ENCODE peak calls at places on chromosomes 13 and 19, in four cellular contexts. H is WTC11, E is HCT116, O is GM12878. W is an unnamed sample.
A peak's percentile ranks its signal among the peaks of the same experiment; 100 is the strongest.

GRCh38 chr19:18538115-18538514 is 5.3 kb downstream of the FKBP8 start:
- DNase-seq in O (no peak), E (no peak), H (no peak), W (no peak)

GRCh38 chr19:408441-409005 is 424 bp downstream of the C2CD4C start:
- DNase-seq in E (no peak), H (no peak), O (no peak), W (no peak)

GRCh38 chr19:13478576-13478975 is 27.7 kb downstream of the CACNA1A start:
- DNase-seq in H (no peak), E (no peak), O (no peak), W (no peak)

GRCh38 chr13:26952551-26953138 is 192.1 kb upstream of the GPR12 start:
- DNase-seq in O (no peak), H (no peak), E (no peak), W (no peak)

GRCh38 chr19:18879579-18880373 is 16.2 kb downstream of the CERS1 start:
- DNase-seq in H (peak; percentile 85), O (no peak), E (peak; percentile 46), W (peak; percentile 91)

GRCh38 chr19:6352381-6353165 is 8.8 kb upstream of the CLPP start:
- DNase-seq in O (no peak), E (no peak), H (no peak), W (no peak)

GRCh38 chr19:1768248-1768647 is 14.9 kb downstream of the ONECUT3 start:
- DNase-seq in O (no peak), H (peak; percentile 93), E (no peak), W (peak; percentile 52)

GRCh38 chr19:3121396-3121795 is 14.4 kb upstream of the GNA15 start:
- DNase-seq in O (no peak), E (no peak), H (no peak), W (no peak)

GRCh38 chr19:28764066-28764465 is 448.9 kb downstream of the UQCRFS1 start:
- DNase-seq in E (no peak), H (no peak), O (no peak), W (no peak)

GRCh38 chr19:19388568-19389555 is 16.6 kb upstream of the GATAD2A start:
- DNase-seq in H (no peak), O (no peak), E (no peak), W (no peak)

GRCh38 chr13:114002771-114003321 is 29.0 kb upstream of the C13orf46 start:
- DNase-seq in E (no peak), O (no peak), H (no peak), W (no peak)
- TF ChIP-seq ATF3 in E (no peak), O (no peak), H (no peak), W (no peak)

GRCh38 chr13:35617420-35617819 is 140.9 kb upstream of the MAB21L1 start:
- DNase-seq in E (no peak), O (no peak), H (no peak), W (no peak)
- TF ChIP-seq ATF3 in E (no peak), O (no peak), H (no peak), W (no peak)

DNA sequence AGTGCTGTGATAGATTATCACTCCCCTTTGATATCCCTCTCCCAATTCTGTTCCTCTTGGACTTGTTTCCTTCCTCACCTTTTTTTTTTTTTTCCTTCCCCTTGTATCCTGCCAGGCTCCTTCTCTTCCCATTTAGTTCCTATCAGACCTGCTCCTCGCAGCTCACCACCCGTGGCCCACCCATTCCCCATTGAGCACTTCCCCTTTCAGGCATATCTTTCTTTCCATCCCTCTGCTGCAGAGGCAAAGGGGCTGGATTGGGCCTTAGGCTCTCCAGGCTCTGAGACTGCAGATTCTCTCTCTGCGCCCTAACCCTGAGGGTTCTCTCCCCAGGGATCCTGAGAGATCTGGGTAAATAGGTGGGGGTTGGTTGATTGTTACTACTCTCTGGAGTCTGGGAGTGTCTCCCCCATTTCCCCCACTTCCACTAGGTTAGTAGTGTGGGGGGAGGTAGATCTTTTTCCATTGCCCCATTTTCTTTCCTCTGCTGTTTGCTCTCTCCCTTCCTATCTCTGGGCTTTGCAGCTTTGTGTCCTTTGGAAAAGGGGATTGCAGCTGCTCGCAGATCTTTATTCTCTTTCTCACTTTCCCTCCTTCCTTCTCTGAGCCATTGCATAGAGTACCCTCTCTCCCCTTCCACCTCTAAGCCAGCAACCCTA is 2.3 kb downstream of the ARHGAP35 start:
- DNase-seq in E (no peak), O (no peak), H (peak; percentile 13), W (peak; percentile 54)
- TF ChIP-seq ATF3 in E (no peak), O (no peak), H (no peak), W (no peak)

DNA sequence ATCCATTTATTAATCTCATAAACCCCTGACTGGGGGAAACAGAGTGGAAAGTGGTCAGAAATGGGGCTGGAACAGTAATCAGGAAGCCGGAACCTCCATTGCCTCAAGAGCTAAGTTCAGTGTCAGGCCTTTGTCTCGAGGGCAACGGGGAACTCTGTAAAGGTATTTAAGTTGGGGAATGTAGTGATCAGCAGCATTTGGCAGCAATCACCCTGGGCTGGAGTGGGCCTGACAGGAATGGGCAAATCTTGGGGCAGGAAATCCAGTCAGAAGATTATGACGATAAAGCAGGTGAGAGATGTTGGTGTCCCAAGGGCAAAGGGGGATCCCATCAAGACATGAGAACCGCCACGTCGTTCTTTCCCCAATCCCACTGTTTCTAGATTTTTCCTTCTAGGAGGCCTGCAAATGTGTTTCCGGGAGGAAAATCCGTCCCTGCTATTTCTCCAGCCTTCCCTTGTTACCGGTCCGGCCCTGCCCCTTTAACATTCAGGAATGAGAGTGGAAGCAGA is 232.4 kb upstream of the SERP2 start:
- DNase-seq in E (no peak), H (no peak), O (no peak), W (no peak)
- TF ChIP-seq ATF3 in E (no peak), H (no peak), O (no peak), W (no peak)

DNA sequence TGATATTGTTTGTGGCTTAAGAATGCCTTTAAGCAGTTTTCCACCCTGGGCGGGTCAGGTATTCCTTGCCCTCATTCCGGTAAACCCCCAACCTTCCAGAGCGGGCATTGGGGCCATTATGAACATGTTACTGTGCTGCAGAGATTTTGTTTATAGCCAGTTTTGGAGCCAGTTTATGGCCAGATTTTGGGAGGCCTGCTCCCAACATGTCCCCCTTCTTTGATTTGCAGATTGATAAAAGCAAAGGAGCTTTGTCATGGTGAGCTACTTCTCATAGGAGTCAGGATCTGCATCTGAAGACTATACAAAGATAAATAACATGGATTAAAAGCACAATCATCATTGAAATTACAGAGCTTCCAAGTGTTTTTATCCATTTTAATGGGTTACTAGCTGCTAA is 36.9 kb upstream of the ZNF562 start:
- DNase-seq in E (no peak), O (no peak), H (no peak), W (no peak)
- TF ChIP-seq ATF3 in E (no peak), O (no peak), H (no peak), W (no peak)

DNA sequence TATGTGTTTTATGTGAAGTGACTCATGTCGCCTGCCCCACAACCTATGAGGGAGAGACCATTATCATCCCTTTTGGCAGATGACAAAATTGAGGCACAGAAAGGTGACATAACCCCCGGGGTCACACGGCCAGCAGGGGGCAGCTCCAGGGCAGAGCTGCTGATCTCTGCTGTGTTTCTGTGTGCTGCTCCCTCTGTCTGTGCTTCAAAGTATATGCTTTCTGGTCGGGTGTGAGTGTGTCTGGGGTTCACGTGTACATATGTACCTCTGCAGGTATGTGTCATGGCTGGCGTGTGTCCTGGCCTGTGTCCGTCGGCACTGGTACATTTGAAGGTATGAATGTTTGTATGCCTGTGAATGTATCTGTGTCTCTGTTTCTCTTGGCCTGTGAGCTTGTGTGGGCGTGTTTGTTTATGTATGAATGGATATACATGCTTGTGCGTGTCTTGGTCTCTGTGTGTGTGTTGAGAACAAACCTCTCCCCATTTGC is 7.1 kb downstream of the LIPE start:
- DNase-seq in E (peak; percentile 50), O (no peak), H (peak; percentile 69), W (peak; percentile 89)
- TF ChIP-seq ATF3 in E (no peak), O (no peak), H (no peak), W (no peak)

GRCh38 chr13:20689291-20689690 is 14.2 kb upstream of the IL17D start:
- DNase-seq in O (no peak), E (no peak), H (no peak), W (no peak)
- TF ChIP-seq ATF3 in O (no peak), E (no peak), H (no peak), W (no peak)

GRCh38 chr19:51026554-51026831 is at the start of gene KLK11:
- DNase-seq in H (no peak), O (no peak), E (no peak), W (no peak)

GRCh38 chr19:51027873-51028272 is 1.5 kb upstream of the KLK11 start:
- DNase-seq in H (no peak), O (no peak), E (no peak), W (no peak)

GRCh38 chr19:51025401-51025800 is 1.0 kb downstream of the KLK11 start:
- DNase-seq in E (no peak), O (no peak), H (no peak), W (no peak)

GRCh38 chr19:51025809-51026553 is 435 bp downstream of the KLK11 start:
- DNase-seq in H (no peak), O (no peak), E (no peak), W (no peak)

DNA sequence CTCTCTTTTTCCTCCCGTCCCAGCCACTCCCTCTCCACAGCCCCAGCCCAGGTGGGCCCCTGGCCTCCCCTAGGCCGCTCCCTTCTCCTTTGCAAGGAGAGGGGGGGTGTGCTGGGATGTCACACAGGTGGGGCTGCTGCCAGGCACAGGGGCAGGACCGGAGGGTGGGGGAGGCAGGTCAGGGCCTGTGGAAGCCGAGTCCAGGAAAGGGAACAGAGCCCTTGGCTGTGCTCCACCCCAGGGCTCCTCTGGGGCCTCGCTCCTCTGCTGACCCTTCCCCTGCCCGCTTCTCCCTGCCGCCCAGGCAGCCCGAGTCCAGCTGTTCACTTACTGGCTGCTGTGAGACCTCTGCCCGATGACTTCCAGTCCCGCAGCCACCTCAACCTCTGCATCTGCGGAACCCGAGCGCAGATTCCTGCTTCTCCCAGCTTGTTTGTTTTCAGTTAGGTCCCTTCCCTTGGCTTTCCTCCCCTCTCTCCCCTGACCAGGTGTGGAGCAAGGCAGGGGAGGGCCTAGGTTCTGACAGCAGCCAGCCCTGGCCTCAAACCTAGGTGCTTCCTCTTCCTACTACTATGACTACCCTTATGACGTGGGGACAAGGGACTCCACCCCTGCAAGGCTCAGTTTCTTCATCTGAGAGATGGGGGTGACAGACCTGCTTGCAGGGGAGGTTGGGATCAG is 850 bp upstream of the KLK11 start:
- DNase-seq in H (no peak), E (no peak), O (no peak), W (no peak)
- TF ChIP-seq ATF3 in H (no peak), E (no peak), O (no peak), W (no peak)

GRCh38 chr19:49271080-49271753 is 53.8 kb downstream of the SLC6A16 start:
- DNase-seq in E (no peak), H (no peak), O (no peak), W (no peak)

GRCh38 chr19:49272204-49272603 is 52.8 kb downstream of the SLC6A16 start:
- DNase-seq in H (no peak), E (peak; percentile 50), O (no peak), W (no peak)
- TF ChIP-seq ATF3 in H (no peak), E (no peak), O (no peak), W (no peak)

W was measured in K562.